ENCODE peak calls at places on chromosome 2, in six cellular contexts. H is psoas muscle, Q is GM10248, Z is GM13976, K is WERI-Rb-1, E is kidney epithelial cell. U is an unnamed sample.

GRCh38 chr2:226771067-226771466 is 28.6 kb downstream of the IRS1 start:
- DNase-seq in Q (no peak), Z (no peak), K (no peak), H (peak; percentile 60), E (no peak), U (no peak)

GRCh38 chr2:218343591-218343990 is 13.1 kb upstream of the CATIP start:
- DNase-seq in H (no peak), E (no peak), K (no peak), Q (no peak), Z (no peak), U (no peak)

GRCh38 chr2:10054424-10054823 is 11.1 kb downstream of the KLF11 start:
- DNase-seq in Z (no peak), H (no peak), E (no peak), Q (no peak), K (no peak), U (no peak)

GRCh38 chr2:158214431-158214830 is 112.8 kb downstream of the UPP2 start:
- DNase-seq in Z (peak; percentile 29), K (no peak), Q (peak; percentile 29), H (no peak), E (no peak), U (no peak)

GRCh38 chr2:43031471-43032224 is 194.8 kb downstream of the ZFP36L2 start:
- DNase-seq in Q (no peak), E (no peak), Z (no peak), K (no peak), H (no peak), U (no peak)

GRCh38 chr2:43034921-43035320 is 191.5 kb downstream of the ZFP36L2 start:
- DNase-seq in Q (no peak), Z (no peak), H (no peak), E (no peak), K (no peak), U (no peak)

GRCh38 chr2:28558918-28559317 is 63.1 kb downstream of the PLB1 start:
- DNase-seq in H (no peak), E (no peak), Z (no peak), Q (no peak), K (no peak), U (no peak)

GRCh38 chr2:11187083-11187619 is 31.9 kb downstream of the SLC66A3 start:
- DNase-seq in Q (no peak), E (no peak), H (no peak), Z (no peak), K (no peak), U (no peak)

GRCh38 chr2:165408191-165408590 is 61.3 kb upstream of the CSRNP3 start:
- DNase-seq in H (no peak), Q (no peak), E (no peak), Z (no peak), K (no peak), U (no peak)

GRCh38 chr2:217910875-217911212 is 92.0 kb downstream of the TNS1 start:
- DNase-seq in K (no peak), H (peak; percentile 46), E (no peak), Z (no peak), Q (no peak), U (no peak)

GRCh38 chr2:3290655-3291054 is 87.0 kb downstream of the EIPR1 start:
- DNase-seq in Z (no peak), K (no peak), E (no peak), H (peak; percentile 35), Q (no peak), U (no peak)

DNA sequence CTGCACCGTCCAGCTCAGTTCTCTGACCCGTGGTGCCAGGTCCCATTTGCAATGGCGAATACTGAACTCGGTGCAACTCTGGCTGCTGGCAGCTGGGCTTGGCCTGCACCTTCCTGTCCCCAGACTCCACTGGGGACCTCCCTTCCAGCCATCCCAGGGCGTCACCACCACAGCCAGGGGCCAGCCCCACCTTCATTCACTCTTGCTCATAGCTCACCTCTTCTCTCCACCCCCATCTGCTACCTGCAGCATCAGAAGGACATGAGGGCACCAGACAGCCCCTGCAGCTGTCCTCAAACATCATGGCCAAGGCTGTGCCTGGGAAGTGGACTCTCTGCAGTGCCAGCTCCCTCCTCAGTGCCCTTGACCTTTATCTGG is 16.2 kb upstream of the ALPI start:
- DNase-seq in Z (peak; percentile 42), H (peak; percentile 35), E (no peak), Q (no peak), K (no peak), U (no peak)
- TF ChIP-seq CTCF in Z (no peak), H (no peak), E (no peak), Q (no peak), K (no peak), U (peak; percentile 36)

DNA sequence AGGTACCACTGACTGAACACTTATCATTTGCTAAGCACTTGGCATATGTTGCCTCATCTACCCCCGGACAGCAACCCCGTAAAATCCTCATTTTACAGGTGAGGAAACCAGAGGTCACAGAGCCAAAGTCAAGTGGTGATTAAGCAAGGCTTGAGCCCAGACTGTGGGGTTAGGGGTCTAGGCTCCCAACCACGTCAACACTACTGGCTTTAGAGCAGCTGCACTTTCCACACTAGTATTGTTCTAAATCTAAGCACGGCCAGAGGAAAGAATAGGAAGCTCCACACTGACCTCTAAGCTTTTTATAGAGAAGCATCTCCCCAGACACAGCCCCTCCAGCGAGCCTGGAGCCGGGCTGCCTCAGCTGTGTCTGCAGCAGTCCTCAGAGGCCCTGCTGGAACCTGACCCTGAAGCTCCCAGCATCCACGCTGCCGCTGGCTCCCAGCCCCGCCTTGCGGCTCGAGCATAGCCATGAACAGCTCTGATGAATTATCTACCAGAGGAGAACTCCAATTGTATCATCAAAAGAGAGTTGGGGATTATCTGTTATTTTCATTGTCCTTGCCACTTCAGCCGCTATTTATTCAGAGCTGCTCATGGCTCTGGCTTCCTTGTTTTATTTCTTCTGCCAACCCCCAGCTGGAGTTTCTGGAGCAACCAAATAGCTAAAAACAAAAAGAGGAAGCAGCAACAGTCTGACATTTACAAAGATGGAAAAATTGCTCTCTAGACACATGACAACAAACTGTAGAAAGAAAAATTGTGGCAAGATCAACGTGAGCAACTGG is 62.2 kb upstream of the RTN4 start:
- DNase-seq in E (no peak), H (peak; percentile 93), Q (no peak), Z (no peak), K (peak; percentile 34), U (no peak)
- TF ChIP-seq CTCF in E (no peak), H (no peak), Q (no peak), Z (no peak), K (no peak), U (no peak)

GRCh38 chr2:175855794-175856453 is 146.1 kb downstream of the LNPK start:
- DNase-seq in K (no peak), H (peak; percentile 84), Q (no peak), Z (no peak), E (peak; percentile 26), U (no peak)
- TF ChIP-seq CTCF in K (no peak), H (no peak), Q (no peak), Z (no peak), E (no peak), U (no peak)

DNA sequence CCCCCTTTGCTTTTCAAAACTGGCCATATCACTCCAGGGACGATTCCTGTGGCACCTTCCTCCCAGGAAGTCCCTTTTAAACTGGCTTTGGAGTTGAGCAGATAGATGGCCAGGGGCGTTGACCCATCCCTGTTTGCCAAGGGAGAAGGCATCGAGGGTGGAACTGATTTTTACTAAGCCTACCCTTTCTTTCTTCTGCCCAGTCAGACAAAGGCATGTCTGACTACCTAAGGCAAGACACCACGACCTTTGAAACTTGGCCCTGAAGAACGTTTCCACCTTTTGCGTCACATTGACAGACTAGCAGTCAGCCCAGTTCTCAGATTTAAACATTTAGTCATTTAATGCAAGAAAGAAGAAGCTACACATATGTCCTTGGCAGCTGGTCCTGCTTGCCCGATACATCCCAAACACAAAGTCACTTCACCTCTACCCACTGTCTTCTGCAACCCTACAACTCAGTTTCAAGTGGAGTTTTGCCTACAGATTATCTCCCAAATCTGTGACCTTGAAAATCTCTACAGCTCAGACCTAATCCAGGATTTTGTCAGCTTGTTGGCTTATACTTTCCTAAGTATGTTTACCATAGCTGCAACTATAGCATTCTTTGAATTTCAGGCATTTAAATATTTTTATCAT is 102.2 kb upstream of the IL1R2 start:
- DNase-seq in H (no peak), K (no peak), Q (no peak), Z (no peak), E (no peak), U (no peak)
- TF ChIP-seq CTCF in H (no peak), K (no peak), Q (no peak), Z (no peak), E (no peak), U (no peak)

GRCh38 chr2:128714285-128714684 is 395.6 kb upstream of the HS6ST1 start:
- DNase-seq in E (no peak), H (no peak), K (no peak), Q (no peak), Z (no peak), U (no peak)

GRCh38 chr2:128717758-128718710 is 399.4 kb upstream of the HS6ST1 start:
- DNase-seq in H (no peak), Q (no peak), Z (no peak), K (no peak), E (no peak), U (no peak)

GRCh38 chr2:128715360-128715759 is 396.7 kb upstream of the HS6ST1 start:
- DNase-seq in E (no peak), Q (no peak), Z (no peak), K (no peak), H (no peak), U (no peak)

GRCh38 chr2:128716371-128716770 is 397.7 kb upstream of the HS6ST1 start:
- DNase-seq in H (no peak), Q (no peak), Z (no peak), E (no peak), K (no peak), U (no peak)

DNA sequence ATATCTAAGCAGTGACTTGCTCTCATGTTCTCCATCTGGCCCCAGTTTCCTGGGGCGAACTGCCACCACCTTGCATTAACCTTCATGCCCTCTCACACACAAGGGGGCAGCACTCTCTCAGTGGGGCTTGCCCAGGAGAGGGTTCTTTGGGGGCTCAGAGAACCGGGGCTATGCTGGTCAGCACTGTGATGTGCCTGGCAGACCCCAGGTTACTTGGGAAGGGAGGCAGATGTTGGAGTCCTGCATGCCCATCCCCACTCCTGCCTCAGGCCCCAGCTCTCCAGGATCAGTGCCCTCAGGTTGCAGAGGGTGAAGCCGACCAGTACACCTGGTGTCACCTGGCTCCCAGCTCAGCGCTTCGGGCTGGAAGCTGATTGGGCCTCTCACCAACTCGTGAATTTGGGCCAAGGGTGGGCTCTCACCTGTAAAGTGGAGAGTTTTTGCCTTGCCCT is 396.2 kb upstream of the HS6ST1 start:
- DNase-seq in E (no peak), Q (no peak), K (no peak), Z (no peak), H (no peak), U (peak; percentile 17)
- TF ChIP-seq CTCF in E (no peak), Q (no peak), K (peak; percentile 13), Z (no peak), H (no peak), U (no peak)